ENCODE peak calls at places on chromosomes 2 and 18, in six cellular contexts. P, K, I, H, M and W are unnamed samples.
A peak's percentile ranks its signal among the peaks of the same experiment; 100 is the strongest.

GRCh38 chr2:232537499-232537898 is 2.0 kb upstream of the CHRNG start:
- DNase-seq in P (no peak), M (no peak), H (no peak), I (no peak), K (no peak), W (no peak)

GRCh38 chr2:71798266-71799012 is 345.1 kb downstream of the DYSF start:
- DNase-seq in M (peak; percentile 15), I (peak; percentile 13), H (peak; percentile 61), K (no peak), P (peak; percentile 37), W (peak; percentile 39)

GRCh38 chr18:68114989-68115388 is 598.5 kb upstream of the DSEL start:
- DNase-seq in H (no peak), M (no peak), I (no peak), K (no peak), P (no peak), W (no peak)

GRCh38 chr2:24749069-24749691 is 44.0 kb downstream of the PTRHD1 start:
- DNase-seq in M (no peak), P (no peak), K (no peak), I (no peak), H (no peak), W (no peak)

GRCh38 chr2:162175720-162176119 is 23.7 kb upstream of the GCG start:
- DNase-seq in K (no peak), I (no peak), H (no peak), P (peak; percentile 28), M (no peak), W (no peak)

GRCh38 chr2:218858671-218859555 is 692 bp upstream of the WNT6 start:
- DNase-seq in P (no peak), H (no peak), I (no peak), K (no peak), M (no peak), W (no peak)

GRCh38 chr2:120826716-120827410 is 91.2 kb downstream of the GLI2 start:
- DNase-seq in I (no peak), H (no peak), M (no peak), K (no peak), P (no peak), W (no peak)

GRCh38 chr2:150133623-150134022 is 353.8 kb downstream of the RND3 start:
- DNase-seq in I (peak; percentile 91), P (peak; percentile 90), K (no peak), H (peak; percentile 56), M (no peak), W (peak; percentile 76)

GRCh38 chr2:36356199-36356989 is 816 bp downstream of the CRIM1 start:
- DNase-seq in I (no peak), H (no peak), K (peak; percentile 87), M (peak; percentile 51), P (no peak), W (peak; percentile 39)

GRCh38 chr2:85503611-85504433 is 35.1 kb upstream of the MAT2A start:
- DNase-seq in H (no peak), K (no peak), I (peak; percentile 45), M (no peak), P (peak; percentile 69), W (peak; percentile 81)

GRCh38 chr2:204896146-204896545 is 350.9 kb downstream of the PARD3B start:
- DNase-seq in H (no peak), M (no peak), I (no peak), P (no peak), K (no peak), W (no peak)

GRCh38 chr2:216499641-216500218 is 1.1 kb downstream of the RPL37A start:
- DNase-seq in M (no peak), I (no peak), P (no peak), H (no peak), K (no peak), W (no peak)

GRCh38 chr18:61892683-61893303 is at the start of gene RNF152:
- DNase-seq in H (no peak), I (peak; percentile 27), K (peak; percentile 81), M (peak; percentile 32), P (peak; percentile 27), W (peak; percentile 36)

GRCh38 chr2:24945907-24946306 is 25.8 kb downstream of the DNAJC27 start:
- DNase-seq in H (no peak), K (no peak), I (no peak), P (no peak), M (no peak), W (no peak)

GRCh38 chr2:118430510-118431187 is 342.4 kb downstream of the INSIG2 start:
- DNase-seq in K (no peak), H (no peak), M (no peak), I (peak; percentile 38), P (peak; percentile 86), W (no peak)

GRCh38 chr2:182545420-182546167 is 118.8 kb upstream of the PDE1A start:
- DNase-seq in K (no peak), M (no peak), H (no peak), P (no peak), I (no peak), W (no peak)

GRCh38 chr2:45009928-45010705 is 865 bp upstream of the SIX2 start:
- DNase-seq in M (peak; percentile 18), K (peak; percentile 93), I (peak; percentile 73), P (peak; percentile 92), H (no peak), W (peak; percentile 65)

GRCh38 chr2:63661076-63661475 is 72.3 kb downstream of the MDH1 start:
- DNase-seq in P (peak; percentile 77), M (no peak), I (peak; percentile 83), K (no peak), H (no peak), W (peak; percentile 99)

GRCh38 chr2:171297951-171298350 is 135.8 kb downstream of the METTL8 start:
- DNase-seq in I (peak; percentile 29), K (no peak), P (peak; percentile 56), M (no peak), H (peak; percentile 29), W (no peak)

GRCh38 chr2:110126086-110126773 is 10.6 kb upstream of the MALL start:
- DNase-seq in H (no peak), P (peak; percentile 40), I (peak; percentile 15), M (no peak), K (no peak), W (no peak)

GRCh38 chr2:149331023-149331400 is 625 bp downstream of the LYPD6 start:
- DNase-seq in P (no peak), H (no peak), I (no peak), M (no peak), K (no peak), W (no peak)

GRCh38 chr18:48919547-48919946 is 31.2 kb downstream of the SMAD7 start:
- DNase-seq in P (no peak), M (no peak), H (no peak), K (no peak), I (no peak), W (no peak)

DNA sequence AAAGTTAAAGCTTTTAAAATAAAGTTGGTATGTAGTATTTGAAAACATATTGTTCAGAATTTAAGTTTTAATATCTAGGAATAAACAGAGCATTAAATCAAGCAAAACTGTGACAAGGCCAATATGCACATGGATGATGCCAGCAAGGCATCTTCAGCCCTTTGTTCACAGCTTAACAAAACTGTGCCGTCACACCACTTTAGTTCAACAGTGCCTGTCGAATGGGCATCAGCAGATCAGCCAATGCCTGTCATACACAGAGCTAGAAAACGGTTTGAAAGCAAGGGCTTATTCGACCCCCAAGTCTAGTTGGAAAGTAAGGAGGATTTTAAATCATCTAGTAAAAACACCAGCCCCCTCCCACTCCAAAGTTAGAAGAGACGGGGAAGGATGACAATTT is 16.7 kb downstream of the ZEB2 start:
- DNase-seq in P (no peak), M (no peak), I (no peak), K (no peak), H (no peak), W (no peak)
- H3K4me3 ChIP-seq in P (no peak overlapping the region), M (no peak overlapping the region), I (no peak overlapping the region), K (no peak overlapping the region), H (no peak overlapping the region), W (no peak overlapping the region)

DNA sequence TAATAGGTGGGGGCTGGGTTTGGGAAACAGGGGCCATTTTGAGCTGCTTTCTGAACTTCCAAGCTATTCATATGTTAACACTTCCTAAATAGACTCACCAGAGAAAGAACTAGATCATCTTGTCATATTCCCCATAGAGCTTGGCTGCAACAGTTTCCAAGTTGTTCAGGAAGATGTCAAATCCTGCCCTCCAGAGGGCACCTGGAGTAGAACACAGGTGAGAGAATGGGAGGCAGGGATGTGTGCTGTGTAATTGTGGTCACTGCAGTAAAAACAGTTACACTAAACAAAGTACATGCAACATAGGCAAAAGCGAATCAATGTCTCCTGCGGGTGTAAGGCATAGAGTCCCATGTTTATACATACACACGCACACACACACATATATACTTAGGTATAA is 34.5 kb upstream of the LRRC30 start:
- DNase-seq in H (no peak), K (no peak), P (no peak), I (no peak), M (no peak), W (no peak)
- TF ChIP-seq CTCF in H (no peak), K (no peak), P (no peak), I (no peak), M (no peak), W (no peak)

DNA sequence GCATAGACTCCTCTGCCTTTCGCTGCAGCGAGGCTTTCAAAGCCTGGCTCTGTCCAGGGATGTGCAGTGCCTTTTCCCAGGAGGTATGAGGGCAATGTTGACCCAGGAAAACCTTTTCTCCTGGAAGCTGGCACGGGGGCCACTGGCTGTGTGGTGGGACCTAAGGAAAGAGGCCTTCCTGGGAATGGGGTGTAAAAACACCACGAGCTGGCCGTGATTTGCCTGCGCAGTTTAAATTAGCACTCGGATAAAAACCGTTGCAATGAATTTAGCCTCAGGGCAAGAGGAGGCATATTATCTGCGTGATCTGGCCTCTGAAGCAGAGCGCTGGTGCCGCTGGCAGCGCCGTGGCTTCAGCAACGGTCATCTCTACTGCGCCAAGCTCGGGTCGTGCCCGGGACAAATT is 3.0 kb downstream of the OSR1 start:
- DNase-seq in I (no peak), M (no peak), H (no peak), K (no peak), P (peak; percentile 56), W (no peak)
- H3K4me3 ChIP-seq in I (peak overlapping the region; percentile 79), M (no peak overlapping the region), H (no peak overlapping the region), K (no peak overlapping the region), P (peak overlapping the region; percentile 83), W (no peak overlapping the region)

GRCh38 chr18:24404591-24404990 is 7.0 kb upstream of the OSBPL1A start:
- DNase-seq in H (no peak), M (no peak), K (no peak), P (no peak), I (no peak), W (no peak)

GRCh38 chr18:24400587-24400986 is 3.0 kb upstream of the OSBPL1A start:
- DNase-seq in I (no peak), M (no peak), H (no peak), P (no peak), K (no peak), W (peak; percentile 11)

GRCh38 chr18:24403076-24403475 is 5.5 kb upstream of the OSBPL1A start:
- DNase-seq in P (no peak), H (no peak), I (no peak), M (no peak), K (no peak), W (no peak)

GRCh38 chr18:24398515-24398914 is 891 bp upstream of the OSBPL1A start:
- DNase-seq in P (peak; percentile 40), H (no peak), K (no peak), I (peak; percentile 52), M (peak; percentile 11), W (peak; percentile 67)

DNA sequence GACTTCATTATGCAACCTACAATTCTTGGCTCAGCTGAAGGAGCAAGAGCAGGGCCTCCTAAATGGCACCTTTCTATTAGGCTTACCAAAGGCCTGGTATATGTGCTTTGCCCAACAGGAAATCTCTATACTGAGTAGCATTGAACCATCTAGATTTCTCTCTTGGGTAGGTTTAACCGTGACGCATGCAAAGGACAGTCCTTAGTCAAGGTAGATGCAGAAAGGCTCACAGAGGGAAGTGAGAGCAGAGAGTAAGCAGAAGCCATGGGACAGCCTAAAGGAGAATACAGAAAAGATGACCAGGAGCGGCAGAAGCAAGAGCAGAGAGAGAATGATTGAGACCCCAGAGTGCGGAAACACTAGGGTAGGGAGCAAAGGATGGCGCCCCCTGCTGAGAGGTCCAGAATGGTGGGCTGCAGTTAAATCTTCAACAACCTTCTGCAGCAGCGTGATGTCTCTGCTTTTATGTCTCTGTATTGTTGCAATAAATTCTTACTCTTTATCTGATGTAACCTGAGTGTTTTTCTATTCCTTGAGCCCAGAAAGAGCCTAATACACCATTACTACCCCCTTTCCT is 4.7 kb upstream of the OSBPL1A start:
- DNase-seq in P (no peak), I (no peak), H (no peak), K (no peak), M (no peak), W (no peak)
- TF ChIP-seq CTCF in P (peak; percentile 21), I (peak; percentile 22), H (peak; percentile 29), K (no peak), M (no peak), W (peak; percentile 27)